ENCODE peak calls at places on chromosomes 11 and 22, in four cellular contexts. L, W, H and N are unnamed samples.
A peak's percentile ranks its signal among the peaks of the same experiment; 100 is the strongest.

GRCh38 chr11:33706546-33706945 is 5.9 kb upstream of the C11orf91 start:
- DNase-seq in L (no peak), W (no peak), H (no peak), N (no peak)

GRCh38 chr11:65428578-65429068 is 6.0 kb downstream of the NEAT1 start:
- DNase-seq in L (no peak), W (no peak), H (no peak), N (no peak)

GRCh38 chr22:50301581-50301991 is 5.9 kb downstream of the PLXNB2 start:
- DNase-seq in L (no peak), W (no peak), H (no peak), N (no peak)

GRCh38 chr22:43956805-43957463 is 1.7 kb downstream of the SAMM50 start:
- DNase-seq in L (no peak), W (no peak), H (no peak), N (no peak)

GRCh38 chr11:2369320-2369719 is 7.8 kb upstream of the CD81 start:
- DNase-seq in L (no peak), W (peak; percentile 45), H (no peak), N (no peak)

GRCh38 chr22:46262449-46263207 is 515 bp downstream of the PKDREJ start:
- DNase-seq in L (no peak), W (peak; percentile 94), H (no peak), N (peak; percentile 76)

GRCh38 chr11:1706634-1707400 is 9.8 kb downstream of the KRTAP5-6 start:
- DNase-seq in L (no peak), W (peak; percentile 76), H (peak; percentile 51), N (peak; percentile 2)

GRCh38 chr11:92384807-92385206 is 160.2 kb downstream of the FAT3 start:
- DNase-seq in L (no peak), W (no peak), H (no peak), N (no peak)

GRCh38 chr11:92941676-92942571 is 27.5 kb upstream of the MTNR1B start:
- DNase-seq in L (peak; percentile 18), W (no peak), H (peak; percentile 52), N (peak; percentile 11)

GRCh38 chr11:94322501-94322900 is 18.1 kb downstream of the IZUMO1R start:
- DNase-seq in L (no peak), W (no peak), H (no peak), N (no peak)

GRCh38 chr11:1862588-1863351 is 9.9 kb downstream of the LSP1 start:
- DNase-seq in L (peak; percentile 33), W (no peak), H (no peak), N (no peak)

GRCh38 chr22:44333847-44334635 is 21.3 kb upstream of the SHISAL1 start:
- DNase-seq in L (no peak), W (no peak), H (no peak), N (no peak)

GRCh38 chr11:69471329-69472052 is 10.0 kb upstream of the LINC01488 start:
- DNase-seq in L (no peak), W (peak; percentile 60), H (no peak), N (no peak)

GRCh38 chr11:67304511-67305113 is 1.3 kb downstream of the SSH3 start:
- DNase-seq in L (no peak), W (peak; percentile 51), H (peak; percentile 31), N (no peak)

GRCh38 chr11:8531982-8532381 is 62.0 kb downstream of the STK33 start:
- DNase-seq in L (no peak), W (no peak), H (no peak), N (no peak)

GRCh38 chr22:39543095-39543494 is 10.5 kb upstream of the RPS19BP1 start:
- DNase-seq in L (no peak), W (no peak), H (peak; percentile 82), N (peak; percentile 88)

GRCh38 chr11:115613986-115614625 is 109.9 kb upstream of the CADM1 start:
- DNase-seq in L (no peak), W (no peak), H (no peak), N (no peak)

GRCh38 chr11:125337836-125338235 is 158.2 kb downstream of the FEZ1 start:
- DNase-seq in L (no peak), W (no peak), H (no peak), N (no peak)

GRCh38 chr22:41524283-41524682 is 20.0 kb downstream of the POLR3H start:
- DNase-seq in L (no peak), W (no peak), H (no peak), N (no peak)